ENCODE peak calls at places on chromosomes 4 and X, in eight cellular contexts. F, N, L, Y, P, M, G and W are unnamed samples.

GRCh38 chrX:129939986-129940385 is 34.0 kb downstream of the UTP14A start:
- DNase-seq in F (no peak), N (no peak), L (peak), Y (no peak), P (peak), M (no peak), G (no peak), W (no peak)

GRCh38 chrX:68504237-68504636 is 5.4 kb downstream of the YIPF6 start:
- DNase-seq in F (no peak), N (no peak), L (no peak), Y (no peak), P (no peak), M (no peak), G (peak), W (peak)

GRCh38 chrX:23386726-23387125 is 52.1 kb downstream of the PTCHD1 start:
- DNase-seq in F (no peak), N (no peak), L (no peak), Y (no peak), P (no peak), M (no peak), G (no peak), W (no peak)

GRCh38 chr4:78369691-78370090 is 181.9 kb upstream of the ANXA3 start:
- DNase-seq in F (no peak), N (no peak), L (peak), Y (no peak), P (peak), M (no peak), G (no peak), W (no peak)

GRCh38 chrX:2343413-2343812 is 157.4 kb downstream of the DHRSX start:
- DNase-seq in F (no peak), N (no peak), L (no peak), Y (no peak), P (no peak), M (no peak), G (no peak), W (no peak)

GRCh38 chr4:2060578-2061207 is 1.6 kb downstream of the NAT8L start:
- DNase-seq in F (no peak), N (no peak), L (no peak), Y (no peak), P (no peak), M (no peak), G (no peak), W (no peak)

GRCh38 chr4:132564920-132565319 is 584.2 kb upstream of the PCDH10 start:
- DNase-seq in F (no peak), N (no peak), L (peak), Y (no peak), P (no peak), M (no peak), G (no peak), W (no peak)

GRCh38 chrX:106201502-106202178 is 33.5 kb downstream of the PWWP3B start:
- DNase-seq in F (no peak), N (no peak), L (no peak), Y (no peak), P (no peak), M (no peak), G (no peak), W (no peak)

GRCh38 chrX:110944793-110945466 is 149.3 kb upstream of the CHRDL1 start:
- DNase-seq in F (no peak), N (no peak), L (peak), Y (no peak), P (peak), M (no peak), G (no peak), W (no peak)